ENCODE peak calls at places on chromosomes 4 and X, in four cellular contexts. N, L, Q and M are unnamed samples.

GRCh38 chr4:99811850-99812249 is 4.8 kb upstream of the DAPP1 start:
- DNase-seq in L (peak), N (no peak), Q (peak), M (no peak)

GRCh38 chr4:158775091-158775651 is 6.3 kb downstream of the FNIP2 start:
- DNase-seq in L (peak), Q (no peak), N (no peak), M (no peak)

GRCh38 chrX:96579252-96579651 is 105.4 kb upstream of the DIAPH2 start:
- DNase-seq in Q (no peak), N (no peak), L (no peak), M (no peak)

GRCh38 chrX:10726647-10727046 is 106.3 kb upstream of the MID1 start:
- DNase-seq in L (no peak), Q (no peak), N (peak), M (no peak)

GRCh38 chr4:79576480-79576803 is 168.4 kb upstream of the GK2 start:
- DNase-seq in L (peak), Q (no peak), N (no peak), M (no peak)

GRCh38 chr4:41189076-41189475 is 25.3 kb downstream of the APBB2 start:
- DNase-seq in N (no peak), Q (no peak), L (no peak), M (no peak)

GRCh38 chrX:10015711-10016515 is 48.8 kb downstream of the CLDN34 start:
- DNase-seq in L (no peak), Q (peak), N (no peak), M (no peak)

GRCh38 chrX:12979011-12979629 is 4.2 kb downstream of the TMSB4X start:
- DNase-seq in L (no peak), Q (no peak), N (no peak), M (no peak)

GRCh38 chr4:17068885-17069284 is 170.4 kb upstream of the LDB2 start:
- DNase-seq in L (no peak), N (no peak), Q (no peak), M (no peak)

DNA sequence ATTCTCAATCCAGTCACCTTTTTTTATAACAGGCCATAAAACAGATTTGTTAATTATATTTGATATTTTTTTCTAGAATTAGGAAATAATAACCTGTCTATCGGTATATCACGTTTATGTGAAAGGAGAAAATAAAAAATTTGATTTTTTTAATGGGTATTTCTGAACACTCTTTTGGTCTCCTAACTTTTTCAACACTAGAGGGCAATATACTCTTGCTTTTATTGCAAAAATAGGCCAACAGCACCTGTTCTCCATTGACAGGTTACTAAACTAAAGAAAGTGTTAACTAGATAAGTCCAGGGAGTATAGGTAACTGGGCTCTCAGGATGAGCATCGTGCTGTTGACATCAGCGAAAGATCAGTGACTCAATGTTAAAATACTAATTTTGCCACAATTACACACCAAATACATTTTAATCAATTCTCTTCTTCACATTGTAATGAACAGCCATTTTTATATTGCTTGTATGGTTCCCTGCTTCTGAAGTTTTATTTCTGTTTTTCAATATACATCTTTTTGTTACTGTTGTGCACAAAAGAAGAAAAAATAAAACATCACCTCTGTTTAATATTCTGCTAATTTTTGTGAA is 22.8 kb downstream of the NDST4 start:
- DNase-seq in L (peak), N (no peak), Q (no peak), M (no peak)
- TF ChIP-seq CTCF in L (peak), N (peak), Q (peak), M (peak)

DNA sequence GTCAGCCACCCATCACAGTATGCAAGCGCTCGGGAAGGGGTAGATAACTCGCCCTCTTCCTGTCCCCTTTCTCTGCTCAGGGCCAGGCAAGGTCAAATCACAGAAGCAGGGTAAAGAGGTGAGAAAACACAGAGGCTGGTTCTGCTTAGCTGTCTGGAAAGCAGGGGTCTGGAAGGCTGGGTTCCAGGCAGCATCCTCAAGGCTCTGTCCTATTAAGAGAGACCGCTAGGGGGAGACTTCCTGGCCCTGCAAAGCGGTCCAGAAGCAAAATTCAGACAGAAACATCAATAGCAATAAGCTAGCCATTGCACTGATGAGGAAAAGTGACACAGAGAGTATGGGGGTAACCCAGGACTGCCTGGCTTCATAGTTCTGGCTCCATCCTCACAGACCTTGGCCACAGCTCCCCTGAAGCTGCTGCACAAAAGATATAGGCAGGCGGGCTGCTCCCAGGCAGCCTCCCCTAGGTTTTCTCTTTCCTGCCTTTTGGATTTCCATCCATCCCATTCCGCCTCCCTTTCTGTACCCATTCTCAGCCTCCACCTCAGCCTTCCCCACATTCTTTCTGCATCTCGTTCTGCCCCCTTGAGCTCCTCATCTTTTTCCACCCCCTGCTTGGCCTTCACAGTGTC is 308.5 kb downstream of the EVC2 start:
- DNase-seq in L (peak), Q (peak), N (no peak), M (no peak)
- TF ChIP-seq CTCF in L (peak), Q (peak), N (peak), M (peak)

GRCh38 chr4:52103314-52103713 is 52.2 kb downstream of the SPATA18 start:
- DNase-seq in L (peak), Q (no peak), N (no peak), M (no peak)
- TF ChIP-seq CTCF in L (peak), Q (no peak), N (peak), M (no peak)

GRCh38 chr4:7628432-7628831 is 193.7 kb upstream of the PSAPL1 start:
- DNase-seq in Q (no peak), N (no peak), L (no peak), M (no peak)
- TF ChIP-seq CTCF in Q (no peak), N (no peak), L (no peak), M (no peak)

GRCh38 chr4:66691101-66691500 is 854.2 kb downstream of the CENPC start:
- DNase-seq in L (peak), N (no peak), Q (no peak), M (no peak)
- TF ChIP-seq CTCF in L (peak), N (peak), Q (no peak), M (no peak)

GRCh38 chr4:33722800-33723511 is 2521.4 kb downstream of the ARAP2 start:
- DNase-seq in L (no peak), N (no peak), Q (no peak), M (no peak)
- TF ChIP-seq CTCF in L (peak), N (peak), Q (no peak), M (no peak)

GRCh38 chrX:118459494-118459893 is 36.1 kb upstream of the DOCK11 start:
- DNase-seq in Q (no peak), L (peak), N (peak), M (no peak)
- TF ChIP-seq CTCF in Q (peak), L (peak), N (peak), M (peak)

GRCh38 chr4:184231573-184231972 is 13.9 kb upstream of the ENPP6 start:
- DNase-seq in Q (no peak), L (no peak), N (no peak), M (no peak)

GRCh38 chr4:184234155-184234554 is 16.5 kb upstream of the ENPP6 start:
- DNase-seq in L (no peak), Q (no peak), N (no peak), M (no peak)

GRCh38 chr4:184232212-184232611 is 14.5 kb upstream of the ENPP6 start:
- DNase-seq in Q (no peak), N (no peak), L (no peak), M (no peak)

GRCh38 chr4:184232975-184233374 is 15.3 kb upstream of the ENPP6 start:
- DNase-seq in N (no peak), Q (no peak), L (no peak), M (no peak)

GRCh38 chr4:184228306-184228705 is 10.6 kb upstream of the ENPP6 start:
- DNase-seq in Q (no peak), N (no peak), L (no peak), M (no peak)
- TF ChIP-seq CTCF in Q (no peak), N (no peak), L (no peak), M (no peak)

GRCh38 chrX:106619797-106620196 is 8.0 kb downstream of the RADX start:
- DNase-seq in N (no peak), L (peak), Q (no peak), M (no peak)
- TF ChIP-seq CTCF in N (peak), L (peak), Q (no peak), M (no peak)